ENCODE peak calls at places on chromosomes 13 and 19, in seven cellular contexts. C, L, R, F, J, I and V are unnamed samples.

GRCh38 chr13:49113526-49114286 is 106.4 kb upstream of the MLNR start:
- DNase-seq in F (no peak), I (no peak), J (no peak), C (no peak), L (no peak), R (no peak), V (peak; percentile 78)

GRCh38 chr19:15116856-15117255 is 9.7 kb downstream of the SYDE1 start:
- DNase-seq in F (no peak), I (no peak), L (no peak), C (no peak), R (no peak), J (no peak), V (no peak)

GRCh38 chr13:27794921-27795717 is 2.8 kb downstream of the GSX1 start:
- DNase-seq in R (no peak), L (no peak), J (no peak), F (no peak), I (no peak), C (no peak), V (no peak)

GRCh38 chr13:76638882-76639281 is 247.3 kb downstream of the KCTD12 start:
- DNase-seq in C (no peak), J (no peak), R (no peak), L (no peak), I (no peak), F (no peak), V (no peak)

GRCh38 chr19:35154535-35155406 is at the start of gene FXYD5:
- DNase-seq in I (peak; percentile 67), J (no peak), F (peak; percentile 72), L (peak; percentile 85), C (no peak), R (peak; percentile 83), V (peak; percentile 81)

GRCh38 chr19:17936379-17936778 is 3.6 kb downstream of the CCDC124 start:
- DNase-seq in I (no peak), J (no peak), C (no peak), L (no peak), F (no peak), R (no peak), V (no peak)

GRCh38 chr13:50894504-50894903 is 15.1 kb upstream of the RNASEH2B start:
- DNase-seq in R (no peak), J (no peak), I (no peak), F (no peak), C (no peak), L (no peak), V (no peak)

GRCh38 chr13:110018009-110018408 is 231.6 kb upstream of the IRS2 start:
- DNase-seq in C (no peak), R (no peak), I (no peak), F (no peak), J (no peak), L (no peak), V (no peak)

GRCh38 chr13:71879129-71879535 is 12.1 kb upstream of the DACH1 start:
- DNase-seq in R (no peak), F (peak; percentile 11), I (no peak), C (no peak), J (no peak), L (no peak), V (peak; percentile 39)

GRCh38 chr19:53927745-53928144 is 18.7 kb downstream of the CACNG7 start:
- DNase-seq in F (peak; percentile 36), L (no peak), J (no peak), C (no peak), R (no peak), I (peak; percentile 39), V (peak; percentile 75)

GRCh38 chr13:111664696-111665095 is 344.3 kb downstream of the TEX29 start:
- DNase-seq in C (no peak), J (no peak), L (no peak), I (no peak), R (no peak), F (no peak), V (no peak)

GRCh38 chr19:12985049-12985776 is 10.1 kb upstream of the NFIX start:
- DNase-seq in C (no peak), R (no peak), J (peak; percentile 68), F (no peak), I (no peak), L (peak; percentile 82), V (no peak)

GRCh38 chr13:40613192-40613818 is 53.1 kb downstream of the FOXO1 start:
- DNase-seq in F (no peak), I (no peak), L (peak; percentile 79), C (no peak), J (no peak), R (no peak), V (no peak)

GRCh38 chr13:46297338-46297737 is 85.6 kb downstream of the LRRC63 start:
- DNase-seq in J (no peak), F (no peak), C (no peak), L (no peak), I (no peak), R (no peak), V (peak; percentile 89)

GRCh38 chr19:41913476-41914190 is 14.6 kb downstream of the ERFL start:
- DNase-seq in J (no peak), I (no peak), C (no peak), L (no peak), R (no peak), F (no peak), V (no peak)

GRCh38 chr19:31450696-31451095 is 101.5 kb upstream of the TSHZ3 start:
- DNase-seq in I (no peak), C (no peak), F (no peak), J (no peak), L (no peak), R (no peak), V (no peak)

GRCh38 chr13:94824601-94825000 is 112.3 kb upstream of the SOX21 start:
- DNase-seq in I (no peak), C (no peak), L (no peak), R (no peak), F (no peak), J (no peak), V (no peak)

GRCh38 chr13:112978561-112979405 is 9.8 kb downstream of the MCF2L start:
- DNase-seq in F (no peak), R (no peak), L (no peak), J (no peak), C (no peak), I (no peak), V (no peak)

GRCh38 chr13:27309967-27310598 is 39.5 kb downstream of the RASL11A start:
- DNase-seq in F (no peak), C (no peak), I (no peak), R (no peak), L (no peak), J (no peak), V (peak; percentile 66)

GRCh38 chr13:56351041-56351440 is 789.7 kb upstream of the PRR20A start:
- DNase-seq in L (no peak), C (no peak), F (no peak), J (no peak), R (no peak), I (no peak), V (no peak)

GRCh38 chr13:90205911-90206310 is 1141.6 kb upstream of the MIR17HG start:
- DNase-seq in R (no peak), I (no peak), L (no peak), C (no peak), F (no peak), J (no peak), V (no peak)

GRCh38 chr19:39162441-39163043 is 34.2 kb upstream of the NCCRP1 start:
- DNase-seq in L (no peak), I (no peak), J (no peak), C (no peak), R (no peak), F (no peak), V (no peak)

GRCh38 chr19:16435238-16435911 is 36.4 kb downstream of the EPS15L1 start:
- DNase-seq in I (no peak), F (no peak), J (no peak), R (no peak), C (no peak), L (peak; percentile 94), V (peak; percentile 97)

GRCh38 chr19:56066152-56067023 is 54.7 kb downstream of the ZNF787 start:
- DNase-seq in J (peak; percentile 48), L (peak; percentile 73), C (no peak), I (peak; percentile 77), R (peak; percentile 59), F (no peak), V (peak; percentile 15)

GRCh38 chr13:73767747-73768315 is 366.4 kb downstream of the KLF12 start:
- DNase-seq in R (peak; percentile 21), L (no peak), J (no peak), F (no peak), C (no peak), I (no peak), V (no peak)

GRCh38 chr19:18317998-18318800 is 4.7 kb downstream of the LSM4 start:
- DNase-seq in C (no peak), J (no peak), R (peak; percentile 38), L (no peak), F (no peak), I (no peak), V (no peak)

GRCh38 chr19:55345101-55345817 is 5.6 kb downstream of the KMT5C start:
- DNase-seq in F (no peak), J (no peak), C (no peak), L (no peak), I (peak; percentile 31), R (no peak), V (no peak)

GRCh38 chr19:57350877-57351805 is at the start of gene ZNF304:
- DNase-seq in L (peak; percentile 97), J (peak; percentile 85), F (peak; percentile 93), I (no peak), C (peak; percentile 76), R (peak; percentile 74), V (peak; percentile 96)

GRCh38 chr19:2213799-2214198 is 22.3 kb downstream of the PLEKHJ1 start:
- DNase-seq in C (no peak), L (no peak), F (no peak), R (no peak), I (no peak), J (no peak), V (no peak)

GRCh38 chr13:44874176-44874575 is 115.1 kb downstream of the NUFIP1 start:
- DNase-seq in L (no peak), I (no peak), C (no peak), R (no peak), J (no peak), F (no peak), V (no peak)

GRCh38 chr13:110287031-110287828 is 19.7 kb downstream of the COL4A1 start:
- DNase-seq in C (no peak), F (no peak), J (no peak), L (peak; percentile 52), I (no peak), R (no peak), V (no peak)

GRCh38 chr19:29596080-29596479 is 10.0 kb upstream of the POP4 start:
- DNase-seq in R (no peak), L (no peak), I (no peak), F (no peak), J (no peak), C (no peak), V (no peak)